ENCODE peak calls at places on chromosomes 3 and 15, in four cellular contexts. One of them, this sample, is unnamed.

GRCh38 chr3:50436063-50436674 is 67.3 kb downstream of the CACNA2D2 start:
- DNase-seq in tibial nerve: no peak
- DNase-seq in GM04504: no peak
- DNase-seq in iPS DF 19.7: no peak
- DNase-seq in this sample: peak

GRCh38 chr15:23616536-23616935 is 31.1 kb downstream of the MAGEL2 start:
- DNase-seq in tibial nerve: no peak
- DNase-seq in GM04504: no peak
- DNase-seq in iPS DF 19.7: no peak
- DNase-seq in this sample: no peak

GRCh38 chr3:197392961-197393360 is 94.5 kb upstream of the DLG1 start:
- DNase-seq in tibial nerve: no peak
- DNase-seq in GM04504: no peak
- DNase-seq in iPS DF 19.7: no peak
- DNase-seq in this sample: no peak

GRCh38 chr3:160677459-160677901 is 520 bp downstream of the ARL14 start:
- DNase-seq in tibial nerve: no peak
- DNase-seq in GM04504: no peak
- DNase-seq in iPS DF 19.7: no peak
- DNase-seq in this sample: no peak

GRCh38 chr3:47573190-47574172 is 5.2 kb downstream of the CSPG5 start:
- DNase-seq in tibial nerve: no peak
- DNase-seq in GM04504: no peak
- DNase-seq in iPS DF 19.7: no peak
- DNase-seq in this sample: no peak

GRCh38 chr15:60568883-60569495 is 90.0 kb upstream of the ICE2 start:
- DNase-seq in tibial nerve: no peak
- DNase-seq in GM04504: no peak
- DNase-seq in iPS DF 19.7: no peak
- DNase-seq in this sample: no peak

GRCh38 chr3:16151109-16151508 is 23.4 kb upstream of the GALNT15 start:
- DNase-seq in tibial nerve: peak
- DNase-seq in GM04504: peak
- DNase-seq in iPS DF 19.7: no peak
- DNase-seq in this sample: no peak

GRCh38 chr3:142009029-142009428 is 132.6 kb downstream of the ATP1B3 start:
- DNase-seq in tibial nerve: no peak
- DNase-seq in GM04504: no peak
- DNase-seq in iPS DF 19.7: no peak
- DNase-seq in this sample: peak

GRCh38 chr3:167657684-167658225 is 4.0 kb upstream of the WDR49 start:
- DNase-seq in tibial nerve: no peak
- DNase-seq in GM04504: no peak
- DNase-seq in iPS DF 19.7: no peak
- DNase-seq in this sample: no peak

GRCh38 chr15:52118969-52119749 is 6.6 kb upstream of the BCL2L10 start:
- DNase-seq in tibial nerve: no peak
- DNase-seq in GM04504: no peak
- DNase-seq in iPS DF 19.7: no peak
- DNase-seq in this sample: no peak

GRCh38 chr3:65348596-65348995 is 660.8 kb upstream of the ADAMTS9 start:
- DNase-seq in tibial nerve: no peak
- DNase-seq in GM04504: peak
- DNase-seq in iPS DF 19.7: no peak
- DNase-seq in this sample: no peak

GRCh38 chr3:141895731-141896130 is 19.3 kb downstream of the ATP1B3 start:
- DNase-seq in tibial nerve: no peak
- DNase-seq in GM04504: no peak
- DNase-seq in iPS DF 19.7: no peak
- DNase-seq in this sample: no peak

GRCh38 chr15:96457852-96458251 is 127.4 kb downstream of the NR2F2 start:
- DNase-seq in tibial nerve: no peak
- DNase-seq in GM04504: no peak
- DNase-seq in iPS DF 19.7: no peak
- DNase-seq in this sample: no peak

This sample was measured in NCI-H1105.